ENCODE peak calls at places on chromosomes 16 and 17, in six cellular contexts. One of them, this sample, is unnamed.

GRCh38 chr17:63698886-63699637 is 863 bp downstream of the LIMD2 start:
- DNase-seq in tibial artery: peak; percentile 52
- DNase-seq in tibial nerve: no peak
- DNase-seq in iPS DF 6.9: no peak
- DNase-seq in effector memory CD4-positive, alpha-beta T cell: peak; percentile 80
- DNase-seq in left ventricle myocardium inferior: peak; percentile 58
- DNase-seq in this sample: peak; percentile 66

GRCh38 chr17:79808763-79809529 is 12.1 kb upstream of the CBX8 start:
- DNase-seq in tibial artery: no peak
- DNase-seq in tibial nerve: no peak
- DNase-seq in iPS DF 6.9: no peak
- DNase-seq in effector memory CD4-positive, alpha-beta T cell: no peak
- DNase-seq in left ventricle myocardium inferior: no peak
- DNase-seq in this sample: no peak

GRCh38 chr17:45320349-45320930 is 3.6 kb upstream of the MAP3K14 start:
- DNase-seq in tibial artery: no peak
- DNase-seq in tibial nerve: no peak
- DNase-seq in iPS DF 6.9: no peak
- DNase-seq in effector memory CD4-positive, alpha-beta T cell: no peak
- DNase-seq in left ventricle myocardium inferior: no peak
- DNase-seq in this sample: no peak

GRCh38 chr17:17913695-17914332 is 58.4 kb downstream of the TOM1L2 start:
- DNase-seq in tibial artery: peak; percentile 64
- DNase-seq in tibial nerve: no peak
- DNase-seq in iPS DF 6.9: no peak
- DNase-seq in effector memory CD4-positive, alpha-beta T cell: no peak
- DNase-seq in left ventricle myocardium inferior: peak; percentile 42
- DNase-seq in this sample: peak; percentile 73

GRCh38 chr17:79844869-79845600 is 5.8 kb upstream of the CBX4 start:
- DNase-seq in tibial artery: no peak
- DNase-seq in tibial nerve: no peak
- DNase-seq in iPS DF 6.9: no peak
- DNase-seq in effector memory CD4-positive, alpha-beta T cell: no peak
- DNase-seq in left ventricle myocardium inferior: peak; percentile 54
- DNase-seq in this sample: peak; percentile 67

GRCh38 chr16:81521141-81521626 is 76.6 kb downstream of the CMIP start:
- DNase-seq in tibial artery: no peak
- DNase-seq in tibial nerve: no peak
- DNase-seq in iPS DF 6.9: no peak
- DNase-seq in effector memory CD4-positive, alpha-beta T cell: peak; percentile 69
- DNase-seq in left ventricle myocardium inferior: no peak
- DNase-seq in this sample: no peak

GRCh38 chr16:55526448-55526847 is 17.6 kb downstream of the LPCAT2 start:
- DNase-seq in tibial artery: no peak
- DNase-seq in tibial nerve: no peak
- DNase-seq in iPS DF 6.9: no peak
- DNase-seq in effector memory CD4-positive, alpha-beta T cell: no peak
- DNase-seq in left ventricle myocardium inferior: no peak
- DNase-seq in this sample: no peak

GRCh38 chr16:85853641-85854545 is 45.1 kb upstream of the IRF8 start:
- DNase-seq in tibial artery: no peak
- DNase-seq in tibial nerve: no peak
- DNase-seq in iPS DF 6.9: no peak
- DNase-seq in effector memory CD4-positive, alpha-beta T cell: no peak
- DNase-seq in left ventricle myocardium inferior: no peak
- DNase-seq in this sample: no peak

GRCh38 chr17:78884148-78884870 is 18.7 kb downstream of the CEP295NL start:
- DNase-seq in tibial artery: peak; percentile 58
- DNase-seq in tibial nerve: no peak
- DNase-seq in iPS DF 6.9: no peak
- DNase-seq in effector memory CD4-positive, alpha-beta T cell: no peak
- DNase-seq in left ventricle myocardium inferior: no peak
- DNase-seq in this sample: no peak

GRCh38 chr16:10988164-10988803 is 43.9 kb downstream of the CLEC16A start:
- DNase-seq in tibial artery: no peak
- DNase-seq in tibial nerve: no peak
- DNase-seq in iPS DF 6.9: no peak
- DNase-seq in effector memory CD4-positive, alpha-beta T cell: no peak
- DNase-seq in left ventricle myocardium inferior: no peak
- DNase-seq in this sample: no peak

GRCh38 chr17:59366040-59366757 is 34.7 kb downstream of the YPEL2 start:
- DNase-seq in tibial artery: no peak
- DNase-seq in tibial nerve: no peak
- DNase-seq in iPS DF 6.9: peak; percentile 57
- DNase-seq in effector memory CD4-positive, alpha-beta T cell: no peak
- DNase-seq in left ventricle myocardium inferior: no peak
- DNase-seq in this sample: no peak

GRCh38 chr16:11165349-11165748 is 90.7 kb downstream of the SOCS1 start:
- DNase-seq in tibial artery: no peak
- DNase-seq in tibial nerve: no peak
- DNase-seq in iPS DF 6.9: no peak
- DNase-seq in effector memory CD4-positive, alpha-beta T cell: no peak
- DNase-seq in left ventricle myocardium inferior: no peak
- DNase-seq in this sample: no peak

GRCh38 chr16:9261376-9261775 is 169.9 kb downstream of the HAPSTR1 start:
- DNase-seq in tibial artery: no peak
- DNase-seq in tibial nerve: no peak
- DNase-seq in iPS DF 6.9: no peak
- DNase-seq in effector memory CD4-positive, alpha-beta T cell: no peak
- DNase-seq in left ventricle myocardium inferior: no peak
- DNase-seq in this sample: no peak

GRCh38 chr16:12113581-12114375 is 137.2 kb downstream of the SNX29 start:
- DNase-seq in tibial artery: no peak
- DNase-seq in tibial nerve: no peak
- DNase-seq in iPS DF 6.9: no peak
- DNase-seq in effector memory CD4-positive, alpha-beta T cell: no peak
- DNase-seq in left ventricle myocardium inferior: no peak
- DNase-seq in this sample: no peak

GRCh38 chr17:6749519-6749918 is 6.3 kb upstream of the XAF1 start:
- DNase-seq in tibial artery: no peak
- DNase-seq in tibial nerve: no peak
- DNase-seq in iPS DF 6.9: no peak
- DNase-seq in effector memory CD4-positive, alpha-beta T cell: no peak
- DNase-seq in left ventricle myocardium inferior: no peak
- DNase-seq in this sample: no peak

GRCh38 chr16:71540-72341 is 690 bp downstream of the RHBDF1 start:
- DNase-seq in tibial artery: peak; percentile 91
- DNase-seq in tibial nerve: peak; percentile 86
- DNase-seq in iPS DF 6.9: peak; percentile 84
- DNase-seq in effector memory CD4-positive, alpha-beta T cell: no peak
- DNase-seq in left ventricle myocardium inferior: peak; percentile 75
- DNase-seq in this sample: peak; percentile 82

GRCh38 chr17:61399131-61400057 is at the start of gene TBX2:
- DNase-seq in tibial artery: peak; percentile 87
- DNase-seq in tibial nerve: peak; percentile 88
- DNase-seq in iPS DF 6.9: no peak
- DNase-seq in effector memory CD4-positive, alpha-beta T cell: no peak
- DNase-seq in left ventricle myocardium inferior: peak; percentile 88
- DNase-seq in this sample: peak; percentile 90

GRCh38 chr16:31344712-31345111 is 10.3 kb upstream of the ITGAX start:
- DNase-seq in tibial artery: no peak
- DNase-seq in tibial nerve: no peak
- DNase-seq in iPS DF 6.9: no peak
- DNase-seq in effector memory CD4-positive, alpha-beta T cell: no peak
- DNase-seq in left ventricle myocardium inferior: no peak
- DNase-seq in this sample: no peak

GRCh38 chr17:81582341-81582740 is 30.2 kb upstream of the FAAP100 start:
- DNase-seq in tibial artery: no peak
- DNase-seq in tibial nerve: no peak
- DNase-seq in iPS DF 6.9: no peak
- DNase-seq in effector memory CD4-positive, alpha-beta T cell: no peak
- DNase-seq in left ventricle myocardium inferior: no peak
- DNase-seq in this sample: no peak

GRCh38 chr17:81580481-81580880 is 28.3 kb upstream of the FAAP100 start:
- DNase-seq in tibial artery: no peak
- DNase-seq in tibial nerve: no peak
- DNase-seq in iPS DF 6.9: no peak
- DNase-seq in effector memory CD4-positive, alpha-beta T cell: no peak
- DNase-seq in left ventricle myocardium inferior: no peak
- DNase-seq in this sample: no peak

GRCh38 chr17:81579821-81580321 is 27.7 kb upstream of the FAAP100 start:
- DNase-seq in tibial artery: no peak
- DNase-seq in tibial nerve: no peak
- DNase-seq in iPS DF 6.9: no peak
- DNase-seq in effector memory CD4-positive, alpha-beta T cell: no peak
- DNase-seq in left ventricle myocardium inferior: no peak
- DNase-seq in this sample: no peak

GRCh38 chr17:81582769-81583168 is 30.6 kb upstream of the FAAP100 start:
- DNase-seq in tibial artery: no peak
- DNase-seq in tibial nerve: no peak
- DNase-seq in iPS DF 6.9: no peak
- DNase-seq in effector memory CD4-positive, alpha-beta T cell: no peak
- DNase-seq in left ventricle myocardium inferior: no peak
- DNase-seq in this sample: peak; percentile 25

DNA sequence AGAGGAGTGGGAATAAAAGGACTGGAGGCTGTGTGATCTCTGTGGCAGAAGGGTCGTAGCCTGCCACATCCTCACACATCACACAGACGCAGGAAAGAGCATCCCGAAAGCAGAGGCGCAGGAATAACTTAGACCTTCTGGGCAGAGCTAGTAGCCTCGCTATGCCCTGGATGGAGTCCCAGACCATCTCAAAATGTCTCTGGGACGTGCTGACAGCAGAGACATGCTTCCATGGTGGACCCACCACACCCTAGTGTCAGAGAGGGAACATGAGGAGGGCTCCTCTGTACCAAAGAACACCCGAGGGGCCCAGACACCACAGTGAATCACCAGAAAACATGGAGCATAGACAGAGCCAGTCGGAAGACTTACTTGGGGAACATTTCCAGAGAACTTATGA is 29.6 kb upstream of the FAAP100 start:
- DNase-seq in tibial artery: no peak
- DNase-seq in tibial nerve: no peak
- DNase-seq in iPS DF 6.9: no peak
- DNase-seq in effector memory CD4-positive, alpha-beta T cell: no peak
- DNase-seq in left ventricle myocardium inferior: no peak
- DNase-seq in this sample: no peak
- H3K4me1 ChIP-seq in tibial artery: peaks cover 5% of the 10 kb centered on the region
- H3K4me1 ChIP-seq in tibial nerve: no peaks in the 10 kb centered on the region
- H3K4me1 ChIP-seq in iPS DF 6.9: no peaks in the 10 kb centered on the region
- H3K4me1 ChIP-seq in effector memory CD4-positive, alpha-beta T cell: no peaks in the 10 kb centered on the region
- H3K4me1 ChIP-seq in left ventricle myocardium inferior: peaks cover 40% of the 10 kb centered on the region
- H3K4me1 ChIP-seq in this sample: peaks cover 9% of the 10 kb centered on the region

GRCh38 chr16:24915576-24915975 is 69.8 kb downstream of the SLC5A11 start:
- DNase-seq in tibial artery: no peak
- DNase-seq in tibial nerve: no peak
- DNase-seq in iPS DF 6.9: no peak
- DNase-seq in effector memory CD4-positive, alpha-beta T cell: no peak
- DNase-seq in left ventricle myocardium inferior: no peak
- DNase-seq in this sample: no peak
- H3K4me3 ChIP-seq in tibial artery: no peak overlapping the region
- H3K4me3 ChIP-seq in tibial nerve: no peak overlapping the region
- H3K4me3 ChIP-seq in iPS DF 6.9: no peak overlapping the region
- H3K4me3 ChIP-seq in effector memory CD4-positive, alpha-beta T cell: no peak overlapping the region
- H3K4me3 ChIP-seq in left ventricle myocardium inferior: no peak overlapping the region
- H3K4me3 ChIP-seq in this sample: no peak overlapping the region

GRCh38 chr17:50043290-50044148 is 12.4 kb upstream of the ITGA3 start:
- DNase-seq in tibial artery: no peak
- DNase-seq in tibial nerve: peak; percentile 27
- DNase-seq in iPS DF 6.9: no peak
- DNase-seq in effector memory CD4-positive, alpha-beta T cell: no peak
- DNase-seq in left ventricle myocardium inferior: peak; percentile 34
- DNase-seq in this sample: no peak

GRCh38 chr17:50046667-50047066 is 9.2 kb upstream of the ITGA3 start:
- DNase-seq in tibial artery: no peak
- DNase-seq in tibial nerve: peak; percentile 8
- DNase-seq in iPS DF 6.9: no peak
- DNase-seq in effector memory CD4-positive, alpha-beta T cell: no peak
- DNase-seq in left ventricle myocardium inferior: no peak
- DNase-seq in this sample: no peak

GRCh38 chr17:50044483-50044882 is 11.4 kb upstream of the ITGA3 start:
- DNase-seq in tibial artery: no peak
- DNase-seq in tibial nerve: no peak
- DNase-seq in iPS DF 6.9: no peak
- DNase-seq in effector memory CD4-positive, alpha-beta T cell: no peak
- DNase-seq in left ventricle myocardium inferior: no peak
- DNase-seq in this sample: no peak

GRCh38 chr17:50046179-50046578 is 9.7 kb upstream of the ITGA3 start:
- DNase-seq in tibial artery: no peak
- DNase-seq in tibial nerve: peak; percentile 3
- DNase-seq in iPS DF 6.9: no peak
- DNase-seq in effector memory CD4-positive, alpha-beta T cell: no peak
- DNase-seq in left ventricle myocardium inferior: no peak
- DNase-seq in this sample: no peak

GRCh38 chr17:50045154-50045553 is 10.8 kb upstream of the ITGA3 start:
- DNase-seq in tibial artery: no peak
- DNase-seq in tibial nerve: peak; percentile 8
- DNase-seq in iPS DF 6.9: no peak
- DNase-seq in effector memory CD4-positive, alpha-beta T cell: no peak
- DNase-seq in left ventricle myocardium inferior: no peak
- DNase-seq in this sample: peak; percentile 37
- H3K4me1 ChIP-seq in tibial artery: peaks cover 5% of the 10 kb centered on the region
- H3K4me1 ChIP-seq in tibial nerve: peaks cover 5% of the 10 kb centered on the region
- H3K4me1 ChIP-seq in iPS DF 6.9: peaks cover 5% of the 10 kb centered on the region
- H3K4me1 ChIP-seq in effector memory CD4-positive, alpha-beta T cell: no peaks in the 10 kb centered on the region
- H3K4me1 ChIP-seq in left ventricle myocardium inferior: peaks cover 31% of the 10 kb centered on the region
- H3K4me1 ChIP-seq in this sample: peaks cover 22% of the 10 kb centered on the region

GRCh38 chr16:64390102-64390501 is 731.8 kb downstream of the CDH11 start:
- DNase-seq in tibial artery: no peak
- DNase-seq in tibial nerve: no peak
- DNase-seq in iPS DF 6.9: no peak
- DNase-seq in effector memory CD4-positive, alpha-beta T cell: no peak
- DNase-seq in left ventricle myocardium inferior: no peak
- DNase-seq in this sample: no peak

GRCh38 chr16:64397042-64397441 is 724.8 kb downstream of the CDH11 start:
- DNase-seq in tibial artery: no peak
- DNase-seq in tibial nerve: no peak
- DNase-seq in iPS DF 6.9: no peak
- DNase-seq in effector memory CD4-positive, alpha-beta T cell: no peak
- DNase-seq in left ventricle myocardium inferior: no peak
- DNase-seq in this sample: no peak

GRCh38 chr16:64394061-64394460 is 727.8 kb downstream of the CDH11 start:
- DNase-seq in tibial artery: no peak
- DNase-seq in tibial nerve: no peak
- DNase-seq in iPS DF 6.9: no peak
- DNase-seq in effector memory CD4-positive, alpha-beta T cell: no peak
- DNase-seq in left ventricle myocardium inferior: no peak
- DNase-seq in this sample: no peak

GRCh38 chr16:64392456-64392855 is 729.4 kb downstream of the CDH11 start:
- DNase-seq in tibial artery: no peak
- DNase-seq in tibial nerve: no peak
- DNase-seq in iPS DF 6.9: no peak
- DNase-seq in effector memory CD4-positive, alpha-beta T cell: no peak
- DNase-seq in left ventricle myocardium inferior: no peak
- DNase-seq in this sample: no peak

DNA sequence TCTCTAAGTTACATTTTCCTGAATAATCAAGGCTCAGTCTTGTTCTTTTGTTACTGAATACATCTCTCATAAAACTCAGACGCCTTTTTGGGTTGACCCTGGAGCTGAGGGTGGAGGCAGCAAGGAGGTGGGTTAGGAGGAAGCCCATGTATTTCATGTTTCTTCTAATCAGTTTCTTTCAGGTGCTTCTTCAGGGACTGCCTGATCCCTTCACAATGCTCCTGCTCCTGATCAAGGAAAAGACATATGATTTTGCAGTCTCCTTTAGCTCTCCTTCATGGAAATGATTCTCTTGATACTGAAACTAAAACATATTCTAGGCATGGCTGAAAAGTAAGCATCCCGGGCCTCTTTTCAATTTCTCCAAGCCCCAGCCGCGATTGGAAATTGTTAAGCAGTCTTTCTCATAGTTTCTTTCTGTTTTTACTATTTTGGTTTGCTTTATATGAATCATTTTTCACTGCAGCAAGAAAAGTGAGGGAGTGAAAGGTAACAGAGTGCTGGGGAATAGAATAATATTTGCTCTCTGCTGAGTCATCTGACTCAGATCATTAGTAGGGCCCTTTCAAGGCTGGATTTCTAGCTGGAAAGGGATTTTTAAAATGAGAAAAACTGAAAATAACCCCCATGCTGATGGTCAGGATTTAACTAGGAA is 730.7 kb downstream of the CDH11 start:
- DNase-seq in tibial artery: no peak
- DNase-seq in tibial nerve: no peak
- DNase-seq in iPS DF 6.9: no peak
- DNase-seq in effector memory CD4-positive, alpha-beta T cell: no peak
- DNase-seq in left ventricle myocardium inferior: no peak
- DNase-seq in this sample: no peak
- H3K4me3 ChIP-seq in tibial artery: peak overlapping the region; percentile 20
- H3K4me3 ChIP-seq in tibial nerve: peak overlapping the region; percentile 33
- H3K4me3 ChIP-seq in iPS DF 6.9: no peak overlapping the region
- H3K4me3 ChIP-seq in effector memory CD4-positive, alpha-beta T cell: no peak overlapping the region
- H3K4me3 ChIP-seq in left ventricle myocardium inferior: no peak overlapping the region
- H3K4me3 ChIP-seq in this sample: no peak overlapping the region

This sample was measured in heart left ventricle.